ENCODE peak calls at places on chromosome 4, in six cellular contexts. Z, S, L, K, V and U are unnamed samples.

GRCh38 chr4:27176400-27176799 is 315.8 kb downstream of the STIM2 start:
- DNase-seq in Z (no peak), S (peak; percentile 67), L (no peak), K (peak; percentile 39), V (no peak), U (peak; percentile 23)

GRCh38 chr4:141375855-141376254 is 155.2 kb downstream of the ZNF330 start:
- DNase-seq in Z (peak; percentile 57), S (peak; percentile 6), L (no peak), K (peak; percentile 89), V (no peak), U (peak; percentile 52)

GRCh38 chr4:8370106-8370787 is 70.3 kb downstream of the ACOX3 start:
- DNase-seq in Z (no peak), S (no peak), L (peak; percentile 43), K (no peak), V (no peak), U (no peak)

GRCh38 chr4:11165052-11165451 is 263.6 kb downstream of the HS3ST1 start:
- DNase-seq in Z (no peak), S (no peak), L (no peak), K (no peak), V (no peak), U (no peak)

GRCh38 chr4:97910005-97910404 is 233.3 kb downstream of the STPG2 start:
- DNase-seq in Z (no peak), S (no peak), L (no peak), K (no peak), V (no peak), U (peak; percentile 23)

GRCh38 chr4:48196758-48197504 is 62.9 kb upstream of the TXK start:
- DNase-seq in Z (no peak), S (no peak), L (no peak), K (no peak), V (no peak), U (no peak)

GRCh38 chr4:25424539-25425228 is 47.6 kb downstream of the ANAPC4 start:
- DNase-seq in Z (no peak), S (no peak), L (no peak), K (no peak), V (peak; percentile 60), U (no peak)

GRCh38 chr4:51998837-51999236 is 21.3 kb downstream of the LRRC66 start:
- DNase-seq in Z (no peak), S (no peak), L (no peak), K (no peak), V (no peak), U (no peak)

GRCh38 chr4:174398728-174399127 is 115.0 kb downstream of the CEP44 start:
- DNase-seq in Z (no peak), S (no peak), L (no peak), K (peak; percentile 24), V (no peak), U (no peak)

GRCh38 chr4:74932832-74933561 is at the start of gene PARM1:
- DNase-seq in Z (peak; percentile 4), S (peak; percentile 13), L (peak; percentile 98), K (peak; percentile 64), V (peak; percentile 92), U (peak; percentile 93)

GRCh38 chr4:26030260-26030667 is 116.2 kb downstream of the SMIM20 start:
- DNase-seq in Z (no peak), S (no peak), L (no peak), K (no peak), V (no peak), U (no peak)

GRCh38 chr4:48699470-48699869 is 80.6 kb downstream of the FRYL start:
- DNase-seq in Z (no peak), S (no peak), L (no peak), K (peak; percentile 56), V (no peak), U (no peak)

GRCh38 chr4:139492429-139492828 is 38.5 kb downstream of the RAB33B start:
- DNase-seq in Z (no peak), S (no peak), L (no peak), K (no peak), V (no peak), U (no peak)

GRCh38 chr4:6541789-6542188 is 33.2 kb upstream of the MAN2B2 start:
- DNase-seq in Z (no peak), S (no peak), L (no peak), K (no peak), V (no peak), U (no peak)

GRCh38 chr4:57154191-57154590 is 44.0 kb upstream of the IGFBP7 start:
- DNase-seq in Z (no peak), S (no peak), L (no peak), K (no peak), V (no peak), U (no peak)

GRCh38 chr4:99117876-99118693 is 26.0 kb downstream of the ADH4 start:
- DNase-seq in Z (no peak), S (peak; percentile 2), L (no peak), K (no peak), V (no peak), U (no peak)

GRCh38 chr4:83340692-83341343 is 6.2 kb upstream of the HPSE start:
- DNase-seq in Z (no peak), S (no peak), L (no peak), K (peak; percentile 40), V (no peak), U (no peak)

GRCh38 chr4:28557755-28558154 is 1697.1 kb downstream of the STIM2 start:
- DNase-seq in Z (no peak), S (no peak), L (no peak), K (peak; percentile 11), V (no peak), U (no peak)

GRCh38 chr4:161856711-161857326 is 307.0 kb downstream of the FSTL5 start:
- DNase-seq in Z (no peak), S (no peak), L (no peak), K (no peak), V (no peak), U (no peak)

GRCh38 chr4:182967403-182967802 is 50.2 kb upstream of the DCTD start:
- DNase-seq in Z (no peak), S (no peak), L (no peak), K (no peak), V (no peak), U (no peak)

GRCh38 chr4:4456351-4456750 is 69.4 kb downstream of the NSG1 start:
- DNase-seq in Z (no peak), S (no peak), L (no peak), K (no peak), V (no peak), U (no peak)